ENCODE peak calls at places on chromosomes 6 and 20, in five cellular contexts. One of them, this sample, is unnamed.

GRCh38 chr20:20938131-20938530 is 168.0 kb downstream of the LINC00237 start:
- DNase-seq in fibroblast of pulmonary artery: no peak
- DNase-seq in RPMI8226: no peak
- DNase-seq in anterior cingulate cortex: no peak
- DNase-seq in NCI-H1105: no peak
- DNase-seq in this sample: no peak

GRCh38 chr6:65064844-65065243 is 642.2 kb downstream of the EYS start:
- DNase-seq in NCI-H1105: no peak
- DNase-seq in fibroblast of pulmonary artery: no peak
- DNase-seq in RPMI8226: no peak
- DNase-seq in anterior cingulate cortex: no peak
- DNase-seq in this sample: no peak

GRCh38 chr6:15961630-15962448 is 167.0 kb upstream of the MYLIP start:
- DNase-seq in NCI-H1105: no peak
- DNase-seq in fibroblast of pulmonary artery: no peak
- DNase-seq in anterior cingulate cortex: no peak
- DNase-seq in RPMI8226: no peak
- DNase-seq in this sample: no peak

GRCh38 chr20:54643761-54644160 is 168.4 kb downstream of the DOK5 start:
- DNase-seq in fibroblast of pulmonary artery: peak; percentile 78
- DNase-seq in RPMI8226: peak; percentile 95
- DNase-seq in NCI-H1105: no peak
- DNase-seq in anterior cingulate cortex: no peak
- DNase-seq in this sample: peak; percentile 91

GRCh38 chr20:61719691-61720347 is 345.9 kb downstream of the TAF4 start:
- DNase-seq in RPMI8226: peak; percentile 52
- DNase-seq in anterior cingulate cortex: no peak
- DNase-seq in fibroblast of pulmonary artery: no peak
- DNase-seq in NCI-H1105: no peak
- DNase-seq in this sample: peak; percentile 7

GRCh38 chr6:170253226-170253909 is 37.5 kb downstream of the DLL1 start:
- DNase-seq in fibroblast of pulmonary artery: no peak
- DNase-seq in NCI-H1105: no peak
- DNase-seq in anterior cingulate cortex: no peak
- DNase-seq in RPMI8226: no peak
- DNase-seq in this sample: no peak

GRCh38 chr6:75206338-75207210 is 721 bp upstream of the COL12A1 start:
- DNase-seq in RPMI8226: no peak
- DNase-seq in fibroblast of pulmonary artery: peak; percentile 43
- DNase-seq in NCI-H1105: no peak
- DNase-seq in anterior cingulate cortex: no peak
- DNase-seq in this sample: peak; percentile 67

GRCh38 chr6:1029196-1029595 is 282.7 kb upstream of the FOXQ1 start:
- DNase-seq in anterior cingulate cortex: no peak
- DNase-seq in RPMI8226: no peak
- DNase-seq in NCI-H1105: no peak
- DNase-seq in fibroblast of pulmonary artery: no peak
- DNase-seq in this sample: peak; percentile 19

GRCh38 chr20:14709439-14709838 is 372.0 kb upstream of the FLRT3 start:
- DNase-seq in NCI-H1105: no peak
- DNase-seq in RPMI8226: no peak
- DNase-seq in fibroblast of pulmonary artery: no peak
- DNase-seq in anterior cingulate cortex: no peak
- DNase-seq in this sample: no peak

GRCh38 chr6:121879149-121879548 is 443.7 kb downstream of the GJA1 start:
- DNase-seq in RPMI8226: no peak
- DNase-seq in anterior cingulate cortex: no peak
- DNase-seq in NCI-H1105: no peak
- DNase-seq in fibroblast of pulmonary artery: peak; percentile 67
- DNase-seq in this sample: peak; percentile 84

GRCh38 chr6:39073471-39074355 is 25.1 kb downstream of the GLP1R start:
- DNase-seq in RPMI8226: no peak
- DNase-seq in fibroblast of pulmonary artery: no peak
- DNase-seq in anterior cingulate cortex: no peak
- DNase-seq in NCI-H1105: no peak
- DNase-seq in this sample: no peak

GRCh38 chr6:74415056-74415455 is 719.1 kb downstream of the CD109 start:
- DNase-seq in NCI-H1105: no peak
- DNase-seq in RPMI8226: no peak
- DNase-seq in anterior cingulate cortex: no peak
- DNase-seq in fibroblast of pulmonary artery: peak; percentile 31
- DNase-seq in this sample: peak; percentile 40

GRCh38 chr6:13014551-13015378 is 298.2 kb downstream of the PHACTR1 start:
- DNase-seq in anterior cingulate cortex: no peak
- DNase-seq in NCI-H1105: peak; percentile 71
- DNase-seq in fibroblast of pulmonary artery: no peak
- DNase-seq in RPMI8226: no peak
- DNase-seq in this sample: no peak

GRCh38 chr6:158008894-158009891 is 27.5 kb downstream of the SYNJ2 start:
- DNase-seq in fibroblast of pulmonary artery: peak; percentile 95
- DNase-seq in RPMI8226: no peak
- DNase-seq in anterior cingulate cortex: peak; percentile 80
- DNase-seq in NCI-H1105: no peak
- DNase-seq in this sample: peak; percentile 66

GRCh38 chr20:2386516-2387179 is 5.9 kb downstream of the TGM6 start:
- DNase-seq in anterior cingulate cortex: no peak
- DNase-seq in fibroblast of pulmonary artery: peak; percentile 25
- DNase-seq in RPMI8226: no peak
- DNase-seq in NCI-H1105: no peak
- DNase-seq in this sample: peak; percentile 87

GRCh38 chr6:30067460-30068139 is 602 bp downstream of the PPP1R11 start:
- DNase-seq in fibroblast of pulmonary artery: no peak
- DNase-seq in RPMI8226: no peak
- DNase-seq in anterior cingulate cortex: no peak
- DNase-seq in NCI-H1105: no peak
- DNase-seq in this sample: no peak